ENCODE peak calls at places on chromosomes 12 and 14, in four cellular contexts. One of them, this sample, is unnamed. For H3K4me1, the result is how much of the 10 kb centered on the place peaks cover.

GRCh38 chr12:27142102-27142721 is 59.8 kb upstream of the C12orf71 start:
- DNase-seq in CD8-positive, alpha-beta memory T cell: peak
- DNase-seq in heart left ventricle: peak
- DNase-seq in K562: peak
- DNase-seq in this sample: peak

GRCh38 chr14:33493990-33494389 is 456.9 kb downstream of the EGLN3 start:
- DNase-seq in CD8-positive, alpha-beta memory T cell: no peak
- DNase-seq in heart left ventricle: no peak
- DNase-seq in K562: no peak
- DNase-seq in this sample: no peak

GRCh38 chr12:119068129-119068856 is 87.0 kb downstream of the SRRM4 start:
- DNase-seq in CD8-positive, alpha-beta memory T cell: no peak
- DNase-seq in heart left ventricle: peak
- DNase-seq in K562: no peak
- DNase-seq in this sample: no peak

GRCh38 chr14:20657216-20658211 is 16.0 kb upstream of the OR6S1 start:
- DNase-seq in CD8-positive, alpha-beta memory T cell: no peak
- DNase-seq in heart left ventricle: no peak
- DNase-seq in K562: peak
- DNase-seq in this sample: no peak

GRCh38 chr12:5904441-5904840 is 40.6 kb downstream of the ANO2 start:
- DNase-seq in CD8-positive, alpha-beta memory T cell: no peak
- DNase-seq in heart left ventricle: no peak
- DNase-seq in K562: no peak
- DNase-seq in this sample: no peak

GRCh38 chr12:110281549-110282342 is 699 bp downstream of the ATP2A2 start:
- DNase-seq in CD8-positive, alpha-beta memory T cell: peak
- DNase-seq in heart left ventricle: peak
- DNase-seq in K562: peak
- DNase-seq in this sample: peak

GRCh38 chr14:102901633-102902032 is 20.8 kb upstream of the AMN start:
- DNase-seq in CD8-positive, alpha-beta memory T cell: no peak
- DNase-seq in heart left ventricle: no peak
- DNase-seq in K562: no peak
- DNase-seq in this sample: no peak

GRCh38 chr12:71183018-71183417 is 25.2 kb upstream of the TSPAN8 start:
- DNase-seq in CD8-positive, alpha-beta memory T cell: no peak
- DNase-seq in heart left ventricle: no peak
- DNase-seq in K562: no peak
- DNase-seq in this sample: no peak

GRCh38 chr12:79438480-79439178 is 252.1 kb downstream of the PAWR start:
- DNase-seq in CD8-positive, alpha-beta memory T cell: no peak
- DNase-seq in heart left ventricle: no peak
- DNase-seq in K562: no peak
- DNase-seq in this sample: no peak

GRCh38 chr12:12506541-12506940 is 56.1 kb downstream of the DUSP16 start:
- DNase-seq in CD8-positive, alpha-beta memory T cell: no peak
- DNase-seq in heart left ventricle: peak
- DNase-seq in K562: no peak
- DNase-seq in this sample: no peak

GRCh38 chr12:6532927-6533652 is 1.2 kb upstream of the GAPDH start:
- DNase-seq in CD8-positive, alpha-beta memory T cell: no peak
- DNase-seq in heart left ventricle: peak
- DNase-seq in K562: peak
- DNase-seq in this sample: no peak

GRCh38 chr14:54002653-54003052 is 46.0 kb upstream of the BMP4 start:
- DNase-seq in CD8-positive, alpha-beta memory T cell: no peak
- DNase-seq in heart left ventricle: no peak
- DNase-seq in K562: no peak
- DNase-seq in this sample: no peak

GRCh38 chr12:68617160-68617926 is 6.6 kb downstream of the RAP1B start:
- DNase-seq in CD8-positive, alpha-beta memory T cell: no peak
- DNase-seq in heart left ventricle: no peak
- DNase-seq in K562: no peak
- DNase-seq in this sample: no peak

GRCh38 chr14:103436533-103436932 is 51.3 kb downstream of the MARK3 start:
- DNase-seq in CD8-positive, alpha-beta memory T cell: no peak
- DNase-seq in heart left ventricle: no peak
- DNase-seq in K562: no peak
- DNase-seq in this sample: no peak

GRCh38 chr14:70789961-70790360 is 19.4 kb downstream of the MAP3K9 start:
- DNase-seq in CD8-positive, alpha-beta memory T cell: no peak
- DNase-seq in heart left ventricle: no peak
- DNase-seq in K562: no peak
- DNase-seq in this sample: no peak

GRCh38 chr12:99059824-99060526 is 414.9 kb downstream of the APAF1 start:
- DNase-seq in CD8-positive, alpha-beta memory T cell: no peak
- DNase-seq in heart left ventricle: peak
- DNase-seq in K562: no peak
- DNase-seq in this sample: no peak

GRCh38 chr12:14949631-14950030 is 11.3 kb upstream of the ERP27 start:
- DNase-seq in CD8-positive, alpha-beta memory T cell: no peak
- DNase-seq in heart left ventricle: no peak
- DNase-seq in K562: no peak
- DNase-seq in this sample: no peak

GRCh38 chr12:131607658-131608447 is 103.0 kb upstream of the SFSWAP start:
- DNase-seq in CD8-positive, alpha-beta memory T cell: no peak
- DNase-seq in heart left ventricle: no peak
- DNase-seq in K562: no peak
- DNase-seq in this sample: peak

GRCh38 chr12:56451147-56451546 is 1.9 kb upstream of the TIMELESS start:
- DNase-seq in CD8-positive, alpha-beta memory T cell: no peak
- DNase-seq in heart left ventricle: no peak
- DNase-seq in K562: no peak
- DNase-seq in this sample: no peak

GRCh38 chr12:108826807-108827721 is 30.3 kb downstream of the SSH1 start:
- DNase-seq in CD8-positive, alpha-beta memory T cell: no peak
- DNase-seq in heart left ventricle: no peak
- DNase-seq in K562: no peak
- DNase-seq in this sample: no peak

GRCh38 chr14:91154851-91155625 is 41.2 kb downstream of the DGLUCY start:
- DNase-seq in CD8-positive, alpha-beta memory T cell: no peak
- DNase-seq in heart left ventricle: peak
- DNase-seq in K562: peak
- DNase-seq in this sample: no peak

GRCh38 chr12:28132398-28132797 is 57.9 kb upstream of the CCDC91 start:
- DNase-seq in CD8-positive, alpha-beta memory T cell: no peak
- DNase-seq in heart left ventricle: no peak
- DNase-seq in K562: no peak
- DNase-seq in this sample: no peak

GRCh38 chr14:96205059-96205993 is 687 bp downstream of the BDKRB2 start:
- DNase-seq in CD8-positive, alpha-beta memory T cell: no peak
- DNase-seq in heart left ventricle: no peak
- DNase-seq in K562: no peak
- DNase-seq in this sample: no peak

GRCh38 chr12:105820407-105821140 is 318.2 kb downstream of the NUAK1 start:
- DNase-seq in CD8-positive, alpha-beta memory T cell: no peak
- DNase-seq in heart left ventricle: peak
- DNase-seq in K562: no peak
- DNase-seq in this sample: no peak

GRCh38 chr12:56630180-56630632 is at the start of gene BAZ2A:
- DNase-seq in CD8-positive, alpha-beta memory T cell: peak
- DNase-seq in heart left ventricle: peak
- DNase-seq in K562: peak
- DNase-seq in this sample: peak

GRCh38 chr14:55373784-55374725 is 37.6 kb downstream of the ATG14 start:
- DNase-seq in CD8-positive, alpha-beta memory T cell: no peak
- DNase-seq in heart left ventricle: no peak
- DNase-seq in K562: no peak
- DNase-seq in this sample: peak

GRCh38 chr14:44895716-44896115 is 66.0 kb downstream of the KLHL28 start:
- DNase-seq in CD8-positive, alpha-beta memory T cell: no peak
- DNase-seq in heart left ventricle: no peak
- DNase-seq in K562: no peak
- DNase-seq in this sample: no peak

GRCh38 chr12:38132139-38132538 is 184.4 kb upstream of the ALG10B start:
- DNase-seq in CD8-positive, alpha-beta memory T cell: no peak
- DNase-seq in heart left ventricle: no peak
- DNase-seq in K562: no peak
- DNase-seq in this sample: no peak

GRCh38 chr12:111033281-111034147 is 113.1 kb upstream of the MYL2 start:
- DNase-seq in CD8-positive, alpha-beta memory T cell: no peak
- DNase-seq in heart left ventricle: no peak
- DNase-seq in K562: no peak
- DNase-seq in this sample: no peak

GRCh38 chr14:100305446-100306255 is 593 bp downstream of the SLC25A29 start:
- DNase-seq in CD8-positive, alpha-beta memory T cell: peak
- DNase-seq in heart left ventricle: no peak
- DNase-seq in K562: peak
- DNase-seq in this sample: peak

GRCh38 chr14:74763803-74764531 is 851 bp downstream of the YLPM1 start:
- DNase-seq in CD8-positive, alpha-beta memory T cell: no peak
- DNase-seq in heart left ventricle: peak
- DNase-seq in K562: peak
- DNase-seq in this sample: no peak

GRCh38 chr12:112947314-112947713 is 9.0 kb downstream of the OAS3 start:
- DNase-seq in CD8-positive, alpha-beta memory T cell: no peak
- DNase-seq in heart left ventricle: no peak
- DNase-seq in K562: no peak
- DNase-seq in this sample: no peak

GRCh38 chr12:53218551-53219114 is 11.6 kb upstream of the ITGB7 start:
- DNase-seq in CD8-positive, alpha-beta memory T cell: no peak
- DNase-seq in heart left ventricle: no peak
- DNase-seq in K562: no peak
- DNase-seq in this sample: no peak

GRCh38 chr14:56858422-56858821 is 48.1 kb upstream of the OTX2 start:
- DNase-seq in CD8-positive, alpha-beta memory T cell: no peak
- DNase-seq in heart left ventricle: no peak
- DNase-seq in K562: no peak
- DNase-seq in this sample: no peak

GRCh38 chr12:121794532-121795028 is 1.1 kb upstream of the RHOF start:
- DNase-seq in CD8-positive, alpha-beta memory T cell: peak
- DNase-seq in heart left ventricle: no peak
- DNase-seq in K562: peak
- DNase-seq in this sample: peak
- H3K4me3 ChIP-seq in CD8-positive, alpha-beta memory T cell: peak
- H3K4me3 ChIP-seq in heart left ventricle: peak
- H3K4me3 ChIP-seq in K562: peak
- H3K4me3 ChIP-seq in this sample: peak

GRCh38 chr12:47822863-47823262 is 3.2 kb upstream of the HDAC7 start:
- DNase-seq in CD8-positive, alpha-beta memory T cell: no peak
- DNase-seq in heart left ventricle: no peak
- DNase-seq in K562: no peak
- DNase-seq in this sample: no peak
- H3K4me1 ChIP-seq in CD8-positive, alpha-beta memory T cell: half or more
- H3K4me1 ChIP-seq in heart left ventricle: half or more
- H3K4me1 ChIP-seq in K562: under half
- H3K4me1 ChIP-seq in this sample: half or more

GRCh38 chr12:50019524-50019923 is 5.8 kb downstream of the RACGAP1 start:
- DNase-seq in CD8-positive, alpha-beta memory T cell: no peak
- DNase-seq in heart left ventricle: no peak
- DNase-seq in K562: no peak
- DNase-seq in this sample: no peak

GRCh38 chr12:50018968-50019367 is 6.3 kb downstream of the RACGAP1 start:
- DNase-seq in CD8-positive, alpha-beta memory T cell: no peak
- DNase-seq in heart left ventricle: no peak
- DNase-seq in K562: peak
- DNase-seq in this sample: no peak

GRCh38 chr12:50014342-50014741 is 11.0 kb downstream of the RACGAP1 start:
- DNase-seq in CD8-positive, alpha-beta memory T cell: no peak
- DNase-seq in heart left ventricle: no peak
- DNase-seq in K562: no peak
- DNase-seq in this sample: no peak

GRCh38 chr12:50017653-50018052 is 7.6 kb downstream of the RACGAP1 start:
- DNase-seq in CD8-positive, alpha-beta memory T cell: no peak
- DNase-seq in heart left ventricle: no peak
- DNase-seq in K562: no peak
- DNase-seq in this sample: no peak

GRCh38 chr12:50017047-50017446 is 8.2 kb downstream of the RACGAP1 start:
- DNase-seq in CD8-positive, alpha-beta memory T cell: no peak
- DNase-seq in heart left ventricle: peak
- DNase-seq in K562: no peak
- DNase-seq in this sample: no peak
- H3K4me3 ChIP-seq in CD8-positive, alpha-beta memory T cell: no peak
- H3K4me3 ChIP-seq in heart left ventricle: no peak
- H3K4me3 ChIP-seq in K562: no peak
- H3K4me3 ChIP-seq in this sample: no peak

DNA sequence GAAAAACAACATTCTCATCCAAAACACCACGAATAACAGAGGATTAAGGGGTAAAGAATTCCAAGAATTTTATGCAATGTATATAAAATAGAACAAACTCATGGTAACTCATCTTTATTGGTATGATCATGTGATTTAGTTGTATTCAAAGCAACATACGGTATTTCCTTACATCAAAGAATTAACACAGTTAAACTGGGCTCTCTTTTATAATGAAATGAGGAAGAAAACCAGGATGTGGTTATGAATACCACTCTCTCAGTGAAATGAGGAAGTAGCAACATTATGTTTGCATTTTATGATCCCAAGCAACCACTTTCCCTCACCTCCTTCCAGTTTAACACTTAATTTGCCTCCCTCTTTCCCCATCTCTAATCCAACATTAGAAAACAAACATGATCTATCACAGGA is 22.9 kb downstream of the SPTLC2 start:
- DNase-seq in CD8-positive, alpha-beta memory T cell: no peak
- DNase-seq in heart left ventricle: no peak
- DNase-seq in K562: no peak
- DNase-seq in this sample: peak
- H3K4me1 ChIP-seq in CD8-positive, alpha-beta memory T cell: under half
- H3K4me1 ChIP-seq in heart left ventricle: under half
- H3K4me1 ChIP-seq in K562: under half
- H3K4me1 ChIP-seq in this sample: under half

DNA sequence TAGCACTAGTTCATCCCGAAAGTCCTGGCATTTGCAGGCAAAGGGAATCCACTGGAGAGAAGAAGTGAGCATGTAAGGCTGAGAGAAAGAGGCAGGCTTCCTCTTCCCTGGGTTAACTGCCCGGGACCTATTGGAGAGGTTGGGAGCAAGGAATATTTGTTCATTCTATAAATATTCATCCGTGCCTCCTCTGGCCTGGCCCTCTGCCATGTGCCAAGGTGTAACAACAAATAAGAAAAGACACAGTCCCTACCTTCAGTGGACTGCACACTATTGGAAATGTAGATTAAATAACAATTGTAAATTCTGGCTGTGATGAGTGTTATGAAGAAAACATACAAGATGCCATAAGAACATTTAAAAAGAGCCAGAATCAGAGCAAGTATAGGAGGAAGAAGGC is 785.6 kb downstream of the MED13L start:
- DNase-seq in CD8-positive, alpha-beta memory T cell: no peak
- DNase-seq in heart left ventricle: no peak
- DNase-seq in K562: no peak
- DNase-seq in this sample: no peak
- H3K4me3 ChIP-seq in CD8-positive, alpha-beta memory T cell: no peak
- H3K4me3 ChIP-seq in heart left ventricle: no peak
- H3K4me3 ChIP-seq in K562: no peak
- H3K4me3 ChIP-seq in this sample: no peak